ENCODE peak calls at places on chromosomes 13 and 19, in eight cellular contexts. T is myocyte; X is amniotic stem cell; V is activated CD4-positive, alpha-beta memory T cell treated with anti-CD3 and anti-CD28 coated beads for 36 hours; S is stimulated activated CD4-positive, alpha-beta T cell treated with anti-CD3 and anti-CD28 coated beads, TNF-alpha, amount 100 ng/mL, for 1 hour; Y is KG1; R is lower lobe of right lung; D is naive B cell. W is an unnamed sample.

GRCh38 chr19:37817180-37817911 is 38.0 kb upstream of the ZNF573 start:
- DNase-seq in R (peak), D (peak), S (peak), Y (no peak), X (no peak), V (peak), T (no peak), W (no peak)

GRCh38 chr13:112769615-112770014 is 79.8 kb downstream of the ATP11A start:
- DNase-seq in R (no peak), X (no peak), S (no peak), V (no peak), T (no peak), D (no peak), Y (no peak), W (no peak)

GRCh38 chr13:59846845-59847620 is 316.7 kb downstream of the DIAPH3 start:
- DNase-seq in R (no peak), D (no peak), Y (no peak), S (no peak), X (no peak), V (no peak), T (no peak), W (no peak)

GRCh38 chr13:98033277-98034247 is 80.1 kb downstream of the IPO5 start:
- DNase-seq in V (no peak), Y (no peak), X (peak), T (peak), R (no peak), D (no peak), S (no peak), W (no peak)

GRCh38 chr19:28140201-28140600 is 1072.8 kb downstream of the UQCRFS1 start:
- DNase-seq in S (no peak), V (no peak), D (no peak), X (no peak), Y (no peak), R (no peak), T (no peak), W (no peak)

GRCh38 chr19:19823916-19824315 is 2.4 kb upstream of the ZNF506 start:
- DNase-seq in R (no peak), T (no peak), D (peak), X (no peak), V (no peak), S (no peak), Y (no peak), W (no peak)

GRCh38 chr19:46317339-46317738 is 20.5 kb downstream of the HIF3A start:
- DNase-seq in Y (no peak), T (no peak), R (no peak), X (no peak), S (no peak), D (no peak), V (no peak), W (no peak)

GRCh38 chr13:29943301-29944085 is 93.1 kb upstream of the UBL3 start:
- DNase-seq in V (no peak), D (no peak), T (no peak), R (no peak), S (no peak), Y (no peak), X (no peak), W (no peak)

GRCh38 chr19:13938361-13939027 is at the start of gene PODNL1:
- DNase-seq in X (peak), Y (no peak), R (no peak), T (peak), S (no peak), D (no peak), V (no peak), W (no peak)

GRCh38 chr13:94312511-94313191 is 166.8 kb downstream of the DCT start:
- DNase-seq in T (no peak), X (no peak), R (no peak), D (no peak), Y (no peak), S (no peak), V (no peak), W (no peak)

GRCh38 chr13:110546933-110547332 is 14.6 kb downstream of the RAB20 start:
- DNase-seq in S (no peak), V (no peak), R (peak), T (peak), D (no peak), X (peak), Y (no peak), W (no peak)

GRCh38 chr19:14432817-14433453 is at the start of gene PKN1:
- DNase-seq in S (no peak), D (peak), V (peak), T (peak), X (no peak), R (peak), Y (peak), W (no peak)

GRCh38 chr19:46124638-46125115 is at the start of gene IGFL3:
- DNase-seq in R (no peak), D (no peak), Y (no peak), X (no peak), V (no peak), T (no peak), S (no peak), W (no peak)

GRCh38 chr13:107753748-107754147 is 461.6 kb downstream of the LIG4 start:
- DNase-seq in Y (no peak), T (no peak), X (no peak), S (no peak), D (no peak), R (no peak), V (no peak), W (no peak)

GRCh38 chr13:32253911-32254399 is 61.2 kb downstream of the ZAR1L start:
- DNase-seq in D (no peak), S (no peak), X (no peak), R (no peak), V (no peak), T (no peak), Y (no peak), W (no peak)

GRCh38 chr13:41502021-41502420 is 44.7 kb downstream of the RGCC start:
- DNase-seq in S (no peak), V (no peak), R (no peak), Y (no peak), D (no peak), X (no peak), T (no peak), W (no peak)

GRCh38 chr19:37691881-37692504 is 27.6 kb downstream of the ZNF607 start:
- DNase-seq in D (peak), X (peak), R (peak), V (peak), T (no peak), Y (peak), S (peak), W (peak)

GRCh38 chr13:41127746-41128145 is 4.9 kb downstream of the KBTBD6 start:
- DNase-seq in X (no peak), R (no peak), S (no peak), V (no peak), T (no peak), D (no peak), Y (no peak), W (no peak)

GRCh38 chr19:35184884-35185283 is 30.3 kb downstream of the FXYD5 start:
- DNase-seq in S (no peak), V (no peak), R (no peak), X (no peak), T (no peak), Y (no peak), D (no peak), W (no peak)

GRCh38 chr13:94330552-94331071 is 148.9 kb downstream of the DCT start:
- DNase-seq in R (no peak), X (no peak), V (no peak), Y (no peak), S (no peak), T (no peak), D (no peak), W (no peak)

GRCh38 chr19:36838784-36839324 is 667 bp upstream of the ZNF790 start:
- DNase-seq in X (no peak), Y (no peak), T (no peak), S (no peak), R (no peak), D (no peak), V (no peak), W (no peak)

GRCh38 chr19:2800506-2800905 is 15.2 kb downstream of the THOP1 start:
- DNase-seq in T (no peak), D (no peak), R (no peak), Y (no peak), S (no peak), V (no peak), X (no peak), W (no peak)

GRCh38 chr13:47216176-47216822 is 319.4 kb upstream of the HTR2A start:
- DNase-seq in V (no peak), X (no peak), D (no peak), T (peak), S (no peak), Y (no peak), R (no peak), W (no peak)

GRCh38 chr13:53191091-53191490 is 162.5 kb downstream of the OLFM4 start:
- DNase-seq in D (no peak), X (no peak), T (no peak), S (no peak), V (no peak), Y (no peak), R (no peak), W (no peak)

GRCh38 chr13:51759240-51759639 is 44.7 kb downstream of the DHRS12 start:
- DNase-seq in T (no peak), X (no peak), R (no peak), D (no peak), S (no peak), Y (no peak), V (no peak), W (no peak)

GRCh38 chr19:12834418-12834943 is at the start of gene RTBDN:
- DNase-seq in X (no peak), D (no peak), V (no peak), T (no peak), Y (no peak), S (no peak), R (no peak), W (no peak)

GRCh38 chr13:110187501-110188161 is 119.3 kb downstream of the COL4A1 start:
- DNase-seq in R (no peak), X (peak), Y (no peak), T (peak), D (no peak), V (no peak), S (no peak), W (no peak)

GRCh38 chr13:51589793-51590192 is 5.5 kb downstream of the WDFY2 start:
- DNase-seq in Y (no peak), R (no peak), T (no peak), V (no peak), X (no peak), S (no peak), D (no peak), W (no peak)

GRCh38 chr13:30222253-30222652 is 85.1 kb downstream of the KATNAL1 start:
- DNase-seq in T (no peak), Y (no peak), S (no peak), X (no peak), R (no peak), D (no peak), V (no peak), W (no peak)